ENCODE peak calls at places on chromosomes 11 and 22, in seven cellular contexts. V is foreskin melanocyte; J is right lobe of liver; B is RCC 7860; X is CD4-positive, alpha-beta T cell; E is activated CD8-positive, alpha-beta memory T cell treated with anti-CD3 and anti-CD28 coated beads, Interleukin-2, amount 10 ng/mL, durations not matched to agents 7 days and 5 days; S is nucleus accumbens. L is an unnamed sample.

GRCh38 chr11:66259976-66260375 is 8.5 kb upstream of the RAB1B start:
- DNase-seq in V (no peak), J (no peak), B (no peak), X (no peak), E (no peak), S (no peak), L (no peak)

GRCh38 chr11:11032072-11032471 is 174.2 kb upstream of the ZBED5 start:
- DNase-seq in V (no peak), J (no peak), B (no peak), X (no peak), E (no peak), S (no peak), L (no peak)

GRCh38 chr11:68036141-68036716 is 2.6 kb upstream of the TCIRG1 start:
- DNase-seq in V (no peak), J (peak), B (no peak), X (no peak), E (no peak), S (no peak), L (no peak)

GRCh38 chr11:72079776-72080325 is 491 bp downstream of the NUMA1 start:
- DNase-seq in V (no peak), J (no peak), B (no peak), X (no peak), E (no peak), S (no peak), L (no peak)

GRCh38 chr22:44577391-44578114 is 79.5 kb upstream of the RTL6 start:
- DNase-seq in V (no peak), J (no peak), B (no peak), X (no peak), E (peak), S (no peak), L (no peak)

GRCh38 chr11:74743640-74744039 is 5.0 kb upstream of the RNF169 start:
- DNase-seq in V (no peak), J (no peak), B (no peak), X (no peak), E (peak), S (no peak), L (no peak)

GRCh38 chr11:130431806-130432205 is 3.4 kb upstream of the ADAMTS8 start:
- DNase-seq in V (no peak), J (no peak), B (no peak), X (no peak), E (no peak), S (no peak), L (no peak)

GRCh38 chr11:116258821-116259220 is 514.0 kb downstream of the BUD13 start:
- DNase-seq in V (no peak), J (no peak), B (no peak), X (no peak), E (no peak), S (no peak), L (no peak)

GRCh38 chr11:72821221-72821919 is 7.2 kb downstream of the ATG16L2 start:
- DNase-seq in V (no peak), J (no peak), B (no peak), X (no peak), E (no peak), S (no peak), L (no peak)

GRCh38 chr11:69985331-69985653 is 92.8 kb upstream of the ANO1 start:
- DNase-seq in V (no peak), J (no peak), B (no peak), X (no peak), E (no peak), S (no peak), L (no peak)

GRCh38 chr11:134398079-134398444 is 14.0 kb downstream of the B3GAT1 start:
- DNase-seq in V (no peak), J (peak), B (no peak), X (no peak), E (no peak), S (peak), L (no peak)

GRCh38 chr11:47248304-47248663 is 330 bp downstream of the ACP2 start:
- DNase-seq in V (no peak), J (no peak), B (peak), X (no peak), E (no peak), S (no peak), L (no peak)